ENCODE peak calls at places on chromosomes 6 and 20, in four cellular contexts. One of them, this sample, is unnamed.

GRCh38 chr6:161327360-161327953 is 53.6 kb upstream of the AGPAT4 start:
- DNase-seq in substantia nigra: no peak
- DNase-seq in cardiac septum: no peak
- DNase-seq in GM23248: no peak
- DNase-seq in this sample: no peak

GRCh38 chr6:71446084-71446869 is 157.7 kb downstream of the OGFRL1 start:
- DNase-seq in substantia nigra: no peak
- DNase-seq in cardiac septum: no peak
- DNase-seq in GM23248: peak
- DNase-seq in this sample: no peak

GRCh38 chr6:161132384-161132783 is 140.8 kb downstream of the MAP3K4 start:
- DNase-seq in substantia nigra: no peak
- DNase-seq in cardiac septum: no peak
- DNase-seq in GM23248: no peak
- DNase-seq in this sample: no peak

GRCh38 chr6:14880717-14881116 is 365.2 kb upstream of the JARID2 start:
- DNase-seq in substantia nigra: no peak
- DNase-seq in cardiac septum: no peak
- DNase-seq in GM23248: no peak
- DNase-seq in this sample: no peak

GRCh38 chr6:39889229-39889628 is 45.0 kb downstream of the MOCS1 start:
- DNase-seq in substantia nigra: no peak
- DNase-seq in cardiac septum: no peak
- DNase-seq in GM23248: no peak
- DNase-seq in this sample: no peak

GRCh38 chr6:36917541-36918193 is 31.9 kb downstream of the C6orf89 start:
- DNase-seq in substantia nigra: no peak
- DNase-seq in cardiac septum: no peak
- DNase-seq in GM23248: peak
- DNase-seq in this sample: no peak

GRCh38 chr6:10402648-10403311 is 12.1 kb downstream of the TFAP2A start:
- DNase-seq in substantia nigra: no peak
- DNase-seq in cardiac septum: no peak
- DNase-seq in GM23248: no peak
- DNase-seq in this sample: no peak

GRCh38 chr6:53410508-53411258 is 61.9 kb upstream of the ELOVL5 start:
- DNase-seq in substantia nigra: peak
- DNase-seq in cardiac septum: no peak
- DNase-seq in GM23248: peak
- DNase-seq in this sample: peak

GRCh38 chr6:455835-456234 is 64.3 kb downstream of the IRF4 start:
- DNase-seq in substantia nigra: no peak
- DNase-seq in cardiac septum: no peak
- DNase-seq in GM23248: no peak
- DNase-seq in this sample: no peak

GRCh38 chr6:138891255-138891986 is 95.5 kb downstream of the ECT2L start:
- DNase-seq in substantia nigra: no peak
- DNase-seq in cardiac septum: no peak
- DNase-seq in GM23248: peak
- DNase-seq in this sample: no peak

GRCh38 chr20:49207071-49207470 is 12.1 kb upstream of the DDX27 start:
- DNase-seq in substantia nigra: no peak
- DNase-seq in cardiac septum: no peak
- DNase-seq in GM23248: no peak
- DNase-seq in this sample: no peak

GRCh38 chr6:28725890-28726348 is 197.9 kb downstream of the TRIM27 start:
- DNase-seq in substantia nigra: no peak
- DNase-seq in cardiac septum: no peak
- DNase-seq in GM23248: no peak
- DNase-seq in this sample: no peak

This sample was measured in activated gamma-delta T cell treated with Interleukin-2 at 50 U/mL for 16 hours.